ENCODE peak calls at places on chromosome 22, in ten cellular contexts. D is HCT116; V is psoas muscle; E is naive thymus-derived CD4-positive, alpha-beta T cell; H is kidney; C is caudate nucleus; Q is mammary epithelial cell; A is heart right ventricle; X is upper lobe of right lung; K is cardiac muscle cell. M is an unnamed sample.

GRCh38 chr22:46481386-46481785 is 56.0 kb downstream of the CELSR1 start:
- DNase-seq in X (no peak), H (no peak), A (no peak), K (no peak), Q (no peak), E (no peak), V (no peak), D (no peak), C (no peak), M (no peak)

GRCh38 chr22:49344196-49344595 is 483.5 kb downstream of the BRD1 start:
- DNase-seq in A (no peak), H (peak), E (no peak), V (no peak), Q (no peak), X (no peak), K (no peak), C (no peak), D (no peak), M (no peak)

GRCh38 chr22:31106001-31106571 is 1.3 kb downstream of the SELENOM start:
- DNase-seq in X (no peak), Q (no peak), E (no peak), V (no peak), A (peak), C (no peak), H (no peak), D (no peak), K (no peak), M (no peak)

GRCh38 chr22:42879371-42880021 is 22.4 kb upstream of the ARFGAP3 start:
- DNase-seq in E (no peak), H (no peak), V (no peak), K (no peak), C (no peak), D (no peak), A (no peak), Q (no peak), X (no peak), M (no peak)

GRCh38 chr22:30015846-30016245 is 64.4 kb upstream of the HORMAD2 start:
- DNase-seq in E (no peak), X (no peak), Q (peak), V (no peak), H (no peak), K (no peak), D (no peak), A (no peak), C (no peak), M (no peak)

GRCh38 chr22:33919591-33920501 is at the start of gene LARGE1:
- DNase-seq in E (no peak), Q (peak), H (peak), A (peak), X (peak), K (peak), V (peak), C (peak), D (no peak), M (no peak)

GRCh38 chr22:49405590-49405989 is 422.1 kb downstream of the BRD1 start:
- DNase-seq in Q (no peak), C (no peak), K (no peak), X (no peak), V (no peak), H (no peak), E (no peak), A (no peak), D (no peak), M (no peak)

GRCh38 chr22:33687464-33687863 is 232.8 kb downstream of the LARGE1 start:
- DNase-seq in A (no peak), V (no peak), Q (no peak), E (no peak), H (no peak), C (peak), K (no peak), D (no peak), X (no peak), M (no peak)

GRCh38 chr22:38868286-38868721 is 3.7 kb downstream of the CBX6 start:
- DNase-seq in K (no peak), X (no peak), D (no peak), H (no peak), E (no peak), C (no peak), V (no peak), A (no peak), Q (no peak), M (no peak)

GRCh38 chr22:38874529-38875222 is 2.7 kb upstream of the CBX6 start:
- DNase-seq in C (no peak), V (no peak), D (no peak), A (no peak), H (no peak), Q (no peak), X (no peak), E (no peak), K (no peak), M (no peak)

GRCh38 chr22:49862408-49862776 is 8.7 kb downstream of the ZBED4 start:
- DNase-seq in E (no peak), A (no peak), C (no peak), H (no peak), D (no peak), V (no peak), Q (no peak), X (peak), K (peak), M (no peak)

GRCh38 chr22:30751529-30751928 is 56.9 kb downstream of the OSBP2 start:
- DNase-seq in C (no peak), H (no peak), A (no peak), E (no peak), D (no peak), Q (no peak), K (no peak), V (no peak), X (no peak), M (no peak)

DNA sequence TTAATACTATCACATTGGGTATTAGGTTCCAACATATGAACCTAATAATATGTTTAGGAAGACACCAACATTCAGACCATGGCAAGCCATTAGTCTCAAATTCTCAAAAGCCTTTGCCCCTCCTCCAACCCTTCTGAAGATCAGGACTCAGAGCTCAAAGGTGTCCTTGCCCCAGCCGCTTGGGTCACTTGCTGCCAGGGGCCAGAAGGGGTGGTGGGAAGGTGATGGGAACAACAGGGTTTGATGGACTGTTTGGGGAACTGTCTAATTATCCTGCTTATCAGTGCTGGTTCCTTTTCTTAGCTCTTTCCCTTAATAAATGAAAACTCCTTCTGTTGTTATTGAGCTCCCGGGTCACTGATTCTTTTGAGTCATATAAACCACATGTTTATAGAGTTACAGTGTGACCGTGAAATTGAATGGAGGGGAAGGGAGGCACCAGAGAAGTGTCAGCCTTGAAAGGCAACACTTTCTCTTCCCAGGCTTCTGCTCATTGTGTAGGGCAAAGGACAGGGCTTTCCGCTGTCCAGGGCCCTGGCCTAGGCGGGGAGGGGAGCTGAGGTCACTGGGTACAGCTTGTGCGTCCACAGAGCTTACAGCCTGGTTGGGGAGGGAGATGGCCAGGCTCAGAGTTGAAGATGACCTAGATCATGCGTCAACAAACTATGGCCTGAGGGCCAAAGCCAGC is 105.1 kb downstream of the FBXO7 start:
- DNase-seq in V (peak), E (no peak), X (no peak), Q (no peak), D (no peak), K (no peak), A (peak), H (peak), C (no peak), M (no peak)
- H3K27ac ChIP-seq in V (no peak), E (no peak), X (peak), Q (no peak), D (no peak), K (no peak), A (peak), H (peak), C (no peak), M (no peak)

DNA sequence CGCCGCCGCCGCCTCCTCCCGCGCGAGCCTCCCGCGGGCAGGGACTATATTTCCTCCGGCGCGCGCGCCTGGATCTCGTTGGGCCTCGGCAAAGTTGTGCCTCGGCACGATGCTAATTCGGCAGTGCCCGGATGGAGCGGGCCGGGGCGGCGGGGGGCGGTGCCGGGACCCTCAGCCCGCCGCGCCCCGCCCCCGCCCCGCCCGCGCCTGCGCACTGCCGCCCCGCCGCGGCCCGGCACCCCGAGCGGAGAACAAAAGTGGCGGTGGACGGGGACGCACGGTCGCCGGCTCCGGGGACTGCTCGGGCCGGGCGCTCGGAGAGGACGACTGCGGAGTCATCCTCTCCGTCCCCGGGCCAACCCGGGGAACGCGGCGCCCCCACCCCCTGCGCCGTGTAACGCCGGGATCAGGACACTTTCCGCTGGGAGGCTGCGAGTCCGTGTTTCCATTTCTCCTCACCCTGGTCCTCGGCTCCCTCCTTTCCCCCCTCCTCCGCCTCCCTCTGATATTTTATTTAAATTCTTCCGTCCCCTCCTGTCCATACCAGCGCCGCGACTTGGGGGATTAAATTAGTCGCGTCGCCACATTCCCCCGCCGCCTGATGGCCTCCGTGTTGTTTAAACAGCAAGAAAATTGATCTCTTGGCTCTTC is at the start of gene PHF21B:
- DNase-seq in D (no peak), X (no peak), V (peak), C (peak), E (no peak), H (peak), A (peak), Q (peak), K (peak), M (no peak)
- H3K27ac ChIP-seq in D (no peak), X (no peak), V (no peak), C (peak), E (no peak), H (peak), A (peak), Q (no peak), K (peak), M (no peak)

DNA sequence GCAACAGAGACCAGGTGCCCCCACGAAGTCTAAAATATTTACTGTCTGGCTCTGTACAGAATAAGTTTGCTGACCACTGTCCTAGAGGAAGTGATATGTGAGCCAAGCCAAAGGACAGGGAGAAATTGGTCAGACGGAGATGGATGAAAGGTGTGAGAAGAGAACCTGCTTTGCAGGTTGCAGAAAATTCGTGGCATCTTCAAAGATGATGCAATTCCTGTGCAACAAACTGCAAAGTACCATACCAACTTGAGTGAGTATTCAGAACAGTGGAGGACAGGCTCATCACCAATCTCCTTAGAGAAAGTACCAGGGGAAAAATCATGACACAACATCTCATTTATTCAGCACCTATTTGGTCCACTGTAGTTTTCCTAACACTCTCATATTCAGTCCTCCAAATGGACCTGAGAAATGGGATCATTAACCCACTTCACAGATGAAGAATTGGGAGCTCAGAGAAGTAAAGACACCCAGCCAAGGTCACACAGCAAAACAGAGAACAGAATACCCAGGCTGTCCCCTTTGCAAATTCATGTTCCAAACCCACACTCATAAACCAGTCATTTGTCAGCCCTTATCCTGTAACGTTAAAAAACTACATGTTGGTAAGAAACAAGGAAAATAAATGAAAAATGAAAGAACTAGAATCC is 536.8 kb downstream of the MIAT start:
- DNase-seq in V (no peak), E (no peak), H (no peak), A (no peak), K (no peak), C (no peak), X (no peak), D (no peak), Q (no peak), M (no peak)
- H3K27ac ChIP-seq in V (no peak), E (no peak), H (no peak), A (peak), K (no peak), C (no peak), X (no peak), D (no peak), Q (no peak), M (no peak)

DNA sequence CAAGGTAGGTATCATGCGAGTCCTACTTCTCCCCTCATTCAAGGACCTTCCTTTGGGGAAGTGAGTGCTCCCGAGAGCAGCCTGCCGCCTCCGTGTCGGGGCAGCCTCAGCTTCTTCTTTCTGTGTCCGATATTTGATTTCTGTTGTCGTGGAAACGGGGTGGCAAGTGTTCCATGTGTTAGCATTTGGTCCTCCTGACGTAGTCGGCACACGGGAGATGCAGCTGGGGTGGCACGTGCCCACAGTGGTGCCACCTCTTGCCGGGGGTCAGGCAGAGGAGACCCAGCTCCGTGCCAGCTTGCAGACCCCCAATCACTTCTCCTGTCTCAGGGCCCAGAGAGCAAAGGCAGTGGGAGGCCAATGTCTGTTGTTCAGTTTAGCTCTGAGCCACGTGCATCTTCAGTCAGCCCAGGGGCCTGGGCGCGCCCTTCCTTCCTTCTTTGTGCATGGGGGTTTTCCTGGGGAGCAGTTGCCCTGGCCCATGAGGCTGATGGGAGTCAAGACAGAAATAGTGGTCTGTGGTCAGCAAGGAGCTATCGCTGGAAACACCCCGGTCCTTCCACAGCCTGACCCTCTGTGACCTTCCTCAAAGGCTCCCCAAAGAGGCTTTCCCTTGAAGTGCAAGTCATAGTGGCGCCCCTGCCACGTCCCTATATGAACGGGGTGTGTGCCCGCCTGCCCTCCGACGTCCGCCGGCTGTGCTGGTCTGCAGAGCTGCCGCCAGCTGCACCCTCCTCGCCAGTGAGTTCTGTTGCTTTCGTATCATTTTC is 44.5 kb downstream of the PARVB start:
- DNase-seq in A (peak), V (no peak), E (no peak), C (no peak), H (no peak), X (peak), K (no peak), Q (no peak), D (no peak), M (no peak)
- H3K27ac ChIP-seq in A (peak), V (peak), E (no peak), C (peak), H (no peak), X (peak), K (no peak), Q (no peak), D (no peak), M (no peak)

GRCh38 chr22:23453277-23453676 is 126.8 kb downstream of the IGLL1 start:
- DNase-seq in V (no peak), Q (no peak), H (no peak), A (no peak), K (no peak), D (no peak), C (no peak), X (no peak), E (no peak), M (no peak)
- H3K27ac ChIP-seq in V (no peak), Q (no peak), H (no peak), A (no peak), K (no peak), D (no peak), C (no peak), X (no peak), E (no peak), M (no peak)

DNA sequence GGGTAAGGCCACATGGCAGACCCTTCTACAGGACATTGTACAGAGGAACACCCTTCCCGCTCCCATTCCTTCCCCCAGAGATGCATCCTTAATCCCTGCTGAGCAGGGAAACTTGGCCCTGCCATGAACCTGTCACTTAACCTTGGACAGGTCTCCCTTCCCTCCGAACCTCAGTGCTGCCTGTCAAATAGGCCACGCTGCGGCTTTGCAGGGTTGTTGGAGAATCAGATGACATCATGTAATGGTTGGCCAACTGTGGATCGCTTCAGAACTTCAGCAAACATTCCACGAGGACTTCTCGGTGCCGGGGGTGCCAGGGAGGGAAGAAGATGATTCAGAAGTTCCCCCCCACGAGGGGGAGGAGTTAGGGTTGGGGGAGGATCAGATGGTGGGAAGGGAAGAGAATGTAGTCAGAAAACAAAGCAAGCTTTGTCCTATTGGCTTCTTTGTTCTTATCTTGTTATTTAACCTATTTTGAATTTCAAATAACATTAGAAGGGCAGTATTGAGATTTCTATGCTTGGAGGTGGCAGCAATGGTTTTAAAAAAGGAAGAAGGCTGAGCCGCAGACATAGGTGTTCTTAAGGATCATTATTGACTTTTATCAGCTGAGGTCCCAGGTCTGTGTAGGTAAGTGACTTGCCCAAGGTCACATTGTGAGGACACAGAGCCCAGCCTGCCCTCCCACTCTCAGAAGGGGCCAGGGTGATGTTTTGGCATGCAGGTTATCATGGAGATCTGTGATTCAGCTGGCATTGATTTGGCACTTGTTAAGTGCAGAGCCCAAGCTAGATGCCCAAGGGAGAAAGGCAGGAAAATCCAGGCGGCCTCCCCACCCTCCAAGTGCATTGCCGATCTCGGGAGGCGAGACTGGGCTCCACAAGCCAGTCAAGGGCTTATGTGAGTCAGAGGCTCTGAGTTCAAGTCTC is 3.1 kb downstream of the CDC42EP1 start:
- DNase-seq in K (peak), D (peak), A (peak), Q (peak), H (peak), V (peak), E (no peak), C (peak), X (peak), M (no peak)
- H3K27ac ChIP-seq in K (no peak), D (peak), A (peak), Q (peak), H (peak), V (peak), E (no peak), C (peak), X (peak), M (peak)

DNA sequence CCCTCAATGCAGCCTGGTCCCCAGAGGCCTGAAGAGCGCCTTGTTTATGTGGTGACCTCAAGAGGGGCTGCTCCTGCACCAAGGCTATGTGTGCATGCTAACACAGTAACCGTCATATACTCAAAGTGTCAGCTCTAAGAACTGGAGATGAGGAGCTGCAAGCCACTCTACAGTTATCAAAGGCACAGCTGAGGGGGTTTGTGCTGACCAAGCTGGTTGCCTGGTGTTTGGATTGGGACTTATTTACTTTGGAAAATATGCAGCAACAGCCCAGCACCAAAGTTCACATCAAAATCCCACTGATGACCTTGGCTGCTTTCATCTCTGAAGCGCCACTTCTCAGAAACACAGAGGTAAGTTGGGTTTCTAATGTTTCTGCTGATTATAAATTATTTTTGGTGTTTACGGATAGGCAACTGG is at the start of gene SERPIND1:
- DNase-seq in H (no peak), Q (no peak), D (no peak), V (no peak), X (no peak), A (no peak), K (no peak), E (no peak), C (no peak), M (no peak)
- H3K27ac ChIP-seq in H (no peak), Q (no peak), D (no peak), V (no peak), X (no peak), A (no peak), K (peak), E (no peak), C (no peak), M (no peak)

DNA sequence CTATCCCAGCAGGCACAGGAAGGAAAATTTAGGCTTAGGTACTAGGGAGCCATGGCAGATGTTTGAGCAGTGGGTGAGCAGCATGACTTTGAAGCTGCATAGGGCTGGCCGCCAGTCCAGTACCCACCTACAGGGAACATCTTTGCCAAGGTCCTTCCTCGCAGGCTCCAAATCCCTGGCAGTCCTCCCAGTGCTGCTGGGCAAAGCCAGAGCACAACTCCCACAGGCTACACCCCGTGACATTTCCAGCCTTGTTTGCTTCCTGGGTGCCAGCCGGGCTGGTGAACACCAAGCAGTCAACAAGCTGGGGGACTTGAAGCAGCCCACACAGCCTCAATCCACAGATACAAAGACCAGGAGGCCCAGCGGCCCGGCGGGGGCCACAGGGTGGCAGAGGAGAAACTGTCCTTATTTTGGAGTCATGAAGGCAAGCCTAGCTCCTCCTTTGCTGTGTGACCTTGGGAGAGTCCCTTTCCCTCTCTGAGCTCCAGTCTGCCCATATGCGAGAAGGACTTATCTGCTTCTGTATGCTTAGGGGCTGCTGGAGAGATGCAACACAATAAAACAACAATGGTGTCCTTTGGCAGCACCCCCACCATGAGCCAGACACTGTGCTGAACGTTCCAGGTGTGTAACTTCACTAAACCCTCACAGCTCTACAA is 28.0 kb downstream of the TPST2 start:
- DNase-seq in V (peak), D (no peak), X (no peak), Q (no peak), A (peak), C (no peak), H (no peak), K (no peak), E (no peak), M (no peak)
- H3K27ac ChIP-seq in V (peak), D (no peak), X (no peak), Q (no peak), A (peak), C (no peak), H (peak), K (no peak), E (no peak), M (no peak)

M was measured in keratinocyte.